ENCODE peak calls at places on chromosome 18, in six cellular contexts. X, J, R, O, B and D are unnamed samples.

GRCh38 chr18:2654828-2655152 is 736 bp upstream of the SMCHD1 start:
- DNase-seq in X (peak), J (no peak), R (peak), O (no peak), B (no peak), D (no peak)

GRCh38 chr18:7272268-7273049 is 41.6 kb downstream of the LRRC30 start:
- DNase-seq in X (peak), J (peak), R (peak), O (peak), B (peak), D (peak)

GRCh38 chr18:2338601-2339000 is 232.7 kb downstream of the METTL4 start:
- DNase-seq in X (no peak), J (no peak), R (no peak), O (no peak), B (no peak), D (no peak)

GRCh38 chr18:9924371-9924943 is 10.6 kb downstream of the VAPA start:
- DNase-seq in X (no peak), J (no peak), R (no peak), O (no peak), B (no peak), D (no peak)

GRCh38 chr18:8212893-8213805 is 396.1 kb upstream of the RAB12 start:
- DNase-seq in X (peak), J (peak), R (no peak), O (no peak), B (no peak), D (no peak)

GRCh38 chr18:3067213-3068118 is 54.5 kb upstream of the LPIN2 start:
- DNase-seq in X (no peak), J (no peak), R (no peak), O (no peak), B (no peak), D (no peak)

GRCh38 chr18:38413202-38413601 is 847.6 kb upstream of the CELF4 start:
- DNase-seq in X (no peak), J (no peak), R (no peak), O (no peak), B (no peak), D (no peak)

GRCh38 chr18:70490008-70490933 is 201.4 kb downstream of the SOCS6 start:
- DNase-seq in X (peak), J (peak), R (peak), O (peak), B (peak), D (peak)